ENCODE peak calls at places on chromosomes 1 and 21, in seven cellular contexts. One of them, this sample, is unnamed.

GRCh38 chr1:154975409-154976205 is 1.1 kb downstream of the CKS1B start:
- DNase-seq in fibroblast of mammary gland: peak
- DNase-seq in mucosa of descending colon: peak
- DNase-seq in retinal pigment epithelial cell: no peak
- DNase-seq in smooth muscle cell of the brain vasculature: no peak
- DNase-seq in T-cell: no peak
- DNase-seq in substantia nigra: peak
- DNase-seq in this sample: peak

GRCh38 chr1:7471836-7472235 is 299.3 kb upstream of the VAMP3 start:
- DNase-seq in smooth muscle cell of the brain vasculature: no peak
- DNase-seq in substantia nigra: no peak
- DNase-seq in retinal pigment epithelial cell: peak
- DNase-seq in fibroblast of mammary gland: peak
- DNase-seq in T-cell: no peak
- DNase-seq in mucosa of descending colon: no peak
- DNase-seq in this sample: peak

GRCh38 chr21:41932191-41932575 is 21.6 kb downstream of the C2CD2 start:
- DNase-seq in fibroblast of mammary gland: peak
- DNase-seq in T-cell: no peak
- DNase-seq in mucosa of descending colon: no peak
- DNase-seq in retinal pigment epithelial cell: no peak
- DNase-seq in substantia nigra: no peak
- DNase-seq in smooth muscle cell of the brain vasculature: no peak
- DNase-seq in this sample: peak

GRCh38 chr1:3819626-3820245 is 23.4 kb upstream of the LRRC47 start:
- DNase-seq in mucosa of descending colon: no peak
- DNase-seq in substantia nigra: no peak
- DNase-seq in T-cell: no peak
- DNase-seq in smooth muscle cell of the brain vasculature: no peak
- DNase-seq in retinal pigment epithelial cell: no peak
- DNase-seq in fibroblast of mammary gland: no peak
- DNase-seq in this sample: no peak

GRCh38 chr1:211613108-211613947 is 34.4 kb upstream of the SLC30A1 start:
- DNase-seq in retinal pigment epithelial cell: no peak
- DNase-seq in mucosa of descending colon: peak
- DNase-seq in T-cell: peak
- DNase-seq in substantia nigra: no peak
- DNase-seq in smooth muscle cell of the brain vasculature: no peak
- DNase-seq in fibroblast of mammary gland: peak
- DNase-seq in this sample: peak

GRCh38 chr1:151989131-151989868 is 4.4 kb downstream of the S100A10 start:
- DNase-seq in mucosa of descending colon: peak
- DNase-seq in smooth muscle cell of the brain vasculature: no peak
- DNase-seq in T-cell: no peak
- DNase-seq in substantia nigra: no peak
- DNase-seq in fibroblast of mammary gland: peak
- DNase-seq in retinal pigment epithelial cell: no peak
- DNase-seq in this sample: peak

GRCh38 chr1:35191429-35192055 is 1.4 kb downstream of the SFPQ start:
- DNase-seq in fibroblast of mammary gland: no peak
- DNase-seq in smooth muscle cell of the brain vasculature: no peak
- DNase-seq in mucosa of descending colon: no peak
- DNase-seq in T-cell: no peak
- DNase-seq in retinal pigment epithelial cell: no peak
- DNase-seq in substantia nigra: no peak
- DNase-seq in this sample: no peak

GRCh38 chr1:153343811-153344717 is 4.6 kb downstream of the PGLYRP4 start:
- DNase-seq in fibroblast of mammary gland: no peak
- DNase-seq in retinal pigment epithelial cell: no peak
- DNase-seq in substantia nigra: no peak
- DNase-seq in T-cell: no peak
- DNase-seq in mucosa of descending colon: no peak
- DNase-seq in smooth muscle cell of the brain vasculature: no peak
- DNase-seq in this sample: no peak

GRCh38 chr1:38344705-38345104 is 298.1 kb upstream of the POU3F1 start:
- DNase-seq in T-cell: no peak
- DNase-seq in retinal pigment epithelial cell: no peak
- DNase-seq in mucosa of descending colon: no peak
- DNase-seq in smooth muscle cell of the brain vasculature: no peak
- DNase-seq in fibroblast of mammary gland: no peak
- DNase-seq in substantia nigra: no peak
- DNase-seq in this sample: no peak

GRCh38 chr1:77605246-77606026 is 77.0 kb downstream of the ZZZ3 start:
- DNase-seq in substantia nigra: peak
- DNase-seq in fibroblast of mammary gland: peak
- DNase-seq in mucosa of descending colon: peak
- DNase-seq in retinal pigment epithelial cell: peak
- DNase-seq in T-cell: no peak
- DNase-seq in smooth muscle cell of the brain vasculature: peak
- DNase-seq in this sample: peak

GRCh38 chr1:239792157-239792556 is 299.5 kb upstream of the FMN2 start:
- DNase-seq in substantia nigra: no peak
- DNase-seq in fibroblast of mammary gland: no peak
- DNase-seq in retinal pigment epithelial cell: no peak
- DNase-seq in T-cell: no peak
- DNase-seq in smooth muscle cell of the brain vasculature: no peak
- DNase-seq in mucosa of descending colon: no peak
- DNase-seq in this sample: no peak

GRCh38 chr1:65467536-65467935 is 47.1 kb downstream of the LEPR start:
- DNase-seq in smooth muscle cell of the brain vasculature: no peak
- DNase-seq in substantia nigra: no peak
- DNase-seq in retinal pigment epithelial cell: no peak
- DNase-seq in mucosa of descending colon: peak
- DNase-seq in fibroblast of mammary gland: no peak
- DNase-seq in T-cell: no peak
- DNase-seq in this sample: peak

GRCh38 chr1:94614980-94615379 is 73.4 kb upstream of the F3 start:
- DNase-seq in retinal pigment epithelial cell: no peak
- DNase-seq in T-cell: no peak
- DNase-seq in substantia nigra: no peak
- DNase-seq in fibroblast of mammary gland: no peak
- DNase-seq in mucosa of descending colon: peak
- DNase-seq in smooth muscle cell of the brain vasculature: no peak
- DNase-seq in this sample: no peak

GRCh38 chr1:51574796-51575195 is 42.1 kb upstream of the OSBPL9 start:
- DNase-seq in mucosa of descending colon: no peak
- DNase-seq in substantia nigra: no peak
- DNase-seq in smooth muscle cell of the brain vasculature: no peak
- DNase-seq in T-cell: no peak
- DNase-seq in retinal pigment epithelial cell: no peak
- DNase-seq in fibroblast of mammary gland: no peak
- DNase-seq in this sample: peak

GRCh38 chr21:21722736-21723135 is 724.5 kb downstream of the NCAM2 start:
- DNase-seq in smooth muscle cell of the brain vasculature: no peak
- DNase-seq in mucosa of descending colon: no peak
- DNase-seq in fibroblast of mammary gland: peak
- DNase-seq in T-cell: no peak
- DNase-seq in retinal pigment epithelial cell: no peak
- DNase-seq in substantia nigra: no peak
- DNase-seq in this sample: peak

GRCh38 chr1:168129933-168130332 is 6.8 kb downstream of the GPR161 start:
- DNase-seq in smooth muscle cell of the brain vasculature: no peak
- DNase-seq in substantia nigra: no peak
- DNase-seq in retinal pigment epithelial cell: no peak
- DNase-seq in mucosa of descending colon: no peak
- DNase-seq in T-cell: no peak
- DNase-seq in fibroblast of mammary gland: no peak
- DNase-seq in this sample: no peak

GRCh38 chr21:33684068-33684467 is 41.8 kb downstream of the ITSN1 start:
- DNase-seq in mucosa of descending colon: no peak
- DNase-seq in T-cell: no peak
- DNase-seq in retinal pigment epithelial cell: no peak
- DNase-seq in substantia nigra: no peak
- DNase-seq in fibroblast of mammary gland: no peak
- DNase-seq in smooth muscle cell of the brain vasculature: no peak
- DNase-seq in this sample: no peak

GRCh38 chr21:37223804-37224345 is 43.3 kb downstream of the VPS26C start:
- DNase-seq in smooth muscle cell of the brain vasculature: no peak
- DNase-seq in retinal pigment epithelial cell: no peak
- DNase-seq in substantia nigra: no peak
- DNase-seq in fibroblast of mammary gland: no peak
- DNase-seq in mucosa of descending colon: no peak
- DNase-seq in T-cell: no peak
- DNase-seq in this sample: no peak

GRCh38 chr1:18716112-18716784 is 85.6 kb downstream of the PAX7 start:
- DNase-seq in fibroblast of mammary gland: no peak
- DNase-seq in retinal pigment epithelial cell: no peak
- DNase-seq in T-cell: no peak
- DNase-seq in substantia nigra: no peak
- DNase-seq in smooth muscle cell of the brain vasculature: no peak
- DNase-seq in mucosa of descending colon: no peak
- DNase-seq in this sample: no peak

GRCh38 chr21:41616063-41616591 is 108.2 kb upstream of the TMPRSS2 start:
- DNase-seq in fibroblast of mammary gland: peak
- DNase-seq in substantia nigra: no peak
- DNase-seq in T-cell: no peak
- DNase-seq in smooth muscle cell of the brain vasculature: no peak
- DNase-seq in retinal pigment epithelial cell: no peak
- DNase-seq in mucosa of descending colon: peak
- DNase-seq in this sample: peak

GRCh38 chr1:11429935-11430334 is 49.0 kb upstream of the DISP3 start:
- DNase-seq in T-cell: no peak
- DNase-seq in mucosa of descending colon: no peak
- DNase-seq in smooth muscle cell of the brain vasculature: no peak
- DNase-seq in fibroblast of mammary gland: no peak
- DNase-seq in retinal pigment epithelial cell: no peak
- DNase-seq in substantia nigra: no peak
- DNase-seq in this sample: no peak

GRCh38 chr1:1629430-1630190 is 2.4 kb upstream of the MMP23B start:
- DNase-seq in mucosa of descending colon: peak
- DNase-seq in substantia nigra: no peak
- DNase-seq in fibroblast of mammary gland: no peak
- DNase-seq in T-cell: peak
- DNase-seq in retinal pigment epithelial cell: no peak
- DNase-seq in smooth muscle cell of the brain vasculature: no peak
- DNase-seq in this sample: no peak

GRCh38 chr1:153238536-153238935 is 21.0 kb upstream of the LORICRIN start:
- DNase-seq in smooth muscle cell of the brain vasculature: no peak
- DNase-seq in substantia nigra: no peak
- DNase-seq in mucosa of descending colon: no peak
- DNase-seq in fibroblast of mammary gland: no peak
- DNase-seq in T-cell: no peak
- DNase-seq in retinal pigment epithelial cell: no peak
- DNase-seq in this sample: no peak

GRCh38 chr1:205775717-205776056 is 405 bp upstream of the RAB29 start:
- DNase-seq in smooth muscle cell of the brain vasculature: no peak
- DNase-seq in substantia nigra: no peak
- DNase-seq in T-cell: no peak
- DNase-seq in retinal pigment epithelial cell: no peak
- DNase-seq in mucosa of descending colon: no peak
- DNase-seq in fibroblast of mammary gland: peak
- DNase-seq in this sample: peak

GRCh38 chr1:161215079-161215478 is at the start of gene FCER1G:
- DNase-seq in fibroblast of mammary gland: no peak
- DNase-seq in smooth muscle cell of the brain vasculature: no peak
- DNase-seq in substantia nigra: no peak
- DNase-seq in retinal pigment epithelial cell: no peak
- DNase-seq in T-cell: no peak
- DNase-seq in mucosa of descending colon: no peak
- DNase-seq in this sample: no peak

GRCh38 chr1:112934562-112934952 is 21.4 kb downstream of the SLC16A1 start:
- DNase-seq in fibroblast of mammary gland: peak
- DNase-seq in smooth muscle cell of the brain vasculature: no peak
- DNase-seq in mucosa of descending colon: no peak
- DNase-seq in substantia nigra: no peak
- DNase-seq in retinal pigment epithelial cell: no peak
- DNase-seq in T-cell: no peak
- DNase-seq in this sample: no peak

GRCh38 chr21:25822981-25823380 is 88.2 kb downstream of the GABPA start:
- DNase-seq in smooth muscle cell of the brain vasculature: no peak
- DNase-seq in mucosa of descending colon: no peak
- DNase-seq in T-cell: no peak
- DNase-seq in retinal pigment epithelial cell: no peak
- DNase-seq in substantia nigra: no peak
- DNase-seq in fibroblast of mammary gland: no peak
- DNase-seq in this sample: no peak